ENCODE peak calls at places on chromosomes 3 and 15, in eight cellular contexts. Y is amygdala; M is anterior cingulate cortex; A is H7; T is ELR; E is progenitor cell of endocrine pancreas; L is amniotic epithelial cell; V is activated T-cell treated with anti-CD3 and anti-CD28 coated beads, Interleukin-2, amount 50 U/mL, for 72 hours. H is an unnamed sample.

GRCh38 chr3:16056210-16056607 is 118.3 kb upstream of the GALNT15 start:
- DNase-seq in Y (no peak), M (no peak), A (no peak), T (no peak), E (no peak), L (peak; percentile 94), V (no peak), H (no peak)

GRCh38 chr15:66841953-66842681 is 140.1 kb downstream of the SMAD6 start:
- DNase-seq in Y (no peak), M (peak; percentile 20), A (peak; percentile 89), T (peak; percentile 92), E (peak; percentile 60), L (peak; percentile 86), V (peak; percentile 42), H (peak; percentile 27)

GRCh38 chr3:56923546-56924224 is 121.9 kb upstream of the ARHGEF3 start:
- DNase-seq in Y (no peak), M (no peak), A (no peak), T (peak; percentile 67), E (no peak), L (peak; percentile 43), V (no peak), H (no peak)

GRCh38 chr3:50436063-50436674 is 67.3 kb downstream of the CACNA2D2 start:
- DNase-seq in Y (peak; percentile 30), M (peak; percentile 9), A (peak; percentile 96), T (peak; percentile 47), E (peak; percentile 80), L (peak; percentile 20), V (peak; percentile 86), H (peak; percentile 18)

GRCh38 chr3:157103280-157103679 is 56.7 kb downstream of the CCNL1 start:
- DNase-seq in Y (no peak), M (no peak), A (no peak), T (no peak), E (no peak), L (no peak), V (peak; percentile 44), H (no peak)

GRCh38 chr3:180073561-180073960 is 36.8 kb upstream of the PEX5L start:
- DNase-seq in Y (no peak), M (no peak), A (no peak), T (peak; percentile 26), E (no peak), L (no peak), V (no peak), H (peak; percentile 8)

GRCh38 chr3:185549651-185550111 is 2.7 kb downstream of the LIPH start:
- DNase-seq in Y (no peak), M (no peak), A (no peak), T (peak; percentile 14), E (no peak), L (peak; percentile 28), V (no peak), H (no peak)

GRCh38 chr3:122415762-122416654 is at the start of gene WDR5B:
- DNase-seq in Y (no peak), M (no peak), A (peak; percentile 93), T (peak; percentile 98), E (peak; percentile 97), L (peak; percentile 94), V (peak; percentile 97), H (no peak)

GRCh38 chr3:148106062-148106461 is 591.6 kb upstream of the AGTR1 start:
- DNase-seq in Y (no peak), M (no peak), A (no peak), T (peak; percentile 62), E (no peak), L (no peak), V (no peak), H (no peak)

GRCh38 chr3:141928626-141929270 is 52.3 kb downstream of the ATP1B3 start:
- DNase-seq in Y (no peak), M (no peak), A (no peak), T (no peak), E (no peak), L (no peak), V (no peak), H (no peak)

GRCh38 chr15:52421029-52421428 is 107.7 kb downstream of the MYO5A start:
- DNase-seq in Y (no peak), M (no peak), A (no peak), T (no peak), E (no peak), L (no peak), V (no peak), H (no peak)

GRCh38 chr3:53464424-53464823 is 30.0 kb upstream of the CACNA1D start:
- DNase-seq in Y (no peak), M (no peak), A (no peak), T (peak; percentile 20), E (no peak), L (peak; percentile 1), V (no peak), H (no peak)

GRCh38 chr3:59127071-59127470 is 77.2 kb upstream of the CFAP20DC start:
- DNase-seq in Y (no peak), M (no peak), A (no peak), T (peak; percentile 56), E (no peak), L (peak; percentile 45), V (no peak), H (no peak)

GRCh38 chr3:126550488-126551051 is 8.2 kb downstream of the C3orf22 start:
- DNase-seq in Y (no peak), M (no peak), A (peak; percentile 46), T (no peak), E (peak; percentile 7), L (no peak), V (no peak), H (no peak)

GRCh38 chr3:168047190-168047795 is 48.4 kb downstream of the GOLIM4 start:
- DNase-seq in Y (no peak), M (no peak), A (peak; percentile 33), T (peak; percentile 90), E (no peak), L (peak; percentile 80), V (no peak), H (no peak)

GRCh38 chr3:105915524-105915923 is 46.7 kb upstream of the CBLB start:
- DNase-seq in Y (no peak), M (no peak), A (no peak), T (peak; percentile 61), E (no peak), L (no peak), V (no peak), H (no peak)

GRCh38 chr3:129263161-129263910 is 13.9 kb downstream of the COPG1 start:
- DNase-seq in Y (no peak), M (no peak), A (no peak), T (no peak), E (no peak), L (no peak), V (no peak), H (no peak)

GRCh38 chr3:124699033-124699432 is 31.2 kb upstream of the UMPS start:
- DNase-seq in Y (no peak), M (no peak), A (no peak), T (no peak), E (no peak), L (no peak), V (no peak), H (no peak)

GRCh38 chr3:139633511-139633910 is 44.3 kb downstream of the NMNAT3 start:
- DNase-seq in Y (no peak), M (no peak), A (no peak), T (no peak), E (no peak), L (no peak), V (no peak), H (no peak)

H was measured in occipital lobe.